ENCODE peak calls at places on chromosomes 1 and 21, in eight cellular contexts. V is right cardiac atrium; W is naive thymus-derived CD4-positive, alpha-beta T cell; H is HepG2; I is osteoblast; G is Caco-2; M is endothelial cell of umbilical vein; T is cardiac muscle cell. B is an unnamed sample.

GRCh38 chr1:95179205-95180001 is 54.6 kb upstream of the RWDD3 start:
- DNase-seq in V (no peak), M (no peak), T (no peak), G (no peak), H (no peak), I (no peak), W (no peak), B (no peak)

GRCh38 chr21:23016617-23017016 is 2018.4 kb downstream of the NCAM2 start:
- DNase-seq in V (no peak), T (no peak), M (peak; percentile 83), W (no peak), I (no peak), G (peak; percentile 17), H (no peak), B (peak; percentile 16)

GRCh38 chr21:41805038-41805437 is 38.2 kb upstream of the RIPK4 start:
- DNase-seq in G (no peak), M (no peak), W (no peak), H (no peak), V (no peak), I (no peak), T (no peak), B (no peak)

GRCh38 chr1:58883037-58883887 is 99.4 kb upstream of the JUN start:
- DNase-seq in M (peak; percentile 99), H (peak; percentile 93), T (peak; percentile 99), W (no peak), G (no peak), V (peak; percentile 87), I (peak; percentile 92), B (no peak)

GRCh38 chr1:235834620-235835019 is 32.1 kb downstream of the LYST start:
- DNase-seq in G (no peak), H (no peak), I (no peak), V (no peak), T (no peak), M (no peak), W (no peak), B (no peak)

GRCh38 chr1:165834881-165835280 is 7.5 kb downstream of the UCK2 start:
- DNase-seq in I (no peak), V (no peak), G (no peak), T (no peak), W (no peak), M (no peak), H (no peak), B (no peak)

GRCh38 chr1:24992124-24992760 is 62.2 kb upstream of the RUNX3 start:
- DNase-seq in W (no peak), I (no peak), T (no peak), V (no peak), G (no peak), M (no peak), H (no peak), B (no peak)

GRCh38 chr1:65418522-65419185 is 1.8 kb upstream of the LEPR start:
- DNase-seq in V (no peak), W (no peak), I (peak; percentile 46), M (no peak), G (no peak), T (no peak), H (no peak), B (no peak)

GRCh38 chr1:9100471-9101043 is 28.3 kb downstream of the GPR157 start:
- DNase-seq in H (peak; percentile 82), V (no peak), I (peak; percentile 55), T (peak; percentile 22), G (no peak), M (no peak), W (no peak), B (no peak)

GRCh38 chr1:39452081-39452480 is 39.4 kb upstream of the BMP8A start:
- DNase-seq in H (no peak), I (no peak), M (no peak), W (no peak), V (no peak), T (no peak), G (no peak), B (no peak)

GRCh38 chr1:25245393-25245792 is 1.9 kb downstream of the RSRP1 start:
- DNase-seq in I (peak; percentile 66), T (no peak), V (no peak), G (no peak), M (no peak), H (no peak), W (no peak), B (no peak)

GRCh38 chr21:45409466-45410150 is 4.6 kb downstream of the COL18A1 start:
- DNase-seq in M (no peak), T (no peak), I (peak; percentile 90), G (no peak), V (peak; percentile 47), W (no peak), H (peak; percentile 80), B (no peak)

GRCh38 chr1:241475688-241476087 is 43.9 kb downstream of the FH start:
- DNase-seq in H (no peak), I (no peak), W (no peak), G (no peak), M (peak; percentile 51), T (no peak), V (no peak), B (no peak)

GRCh38 chr1:178121883-178122282 is 28.0 kb downstream of the RASAL2 start:
- DNase-seq in W (no peak), G (no peak), I (no peak), V (no peak), T (no peak), M (no peak), H (no peak), B (peak; percentile 48)

GRCh38 chr1:228272831-228273571 is 65.2 kb downstream of the OBSCN start:
- DNase-seq in T (no peak), I (no peak), H (no peak), G (no peak), W (no peak), M (no peak), V (no peak), B (no peak)

DNA sequence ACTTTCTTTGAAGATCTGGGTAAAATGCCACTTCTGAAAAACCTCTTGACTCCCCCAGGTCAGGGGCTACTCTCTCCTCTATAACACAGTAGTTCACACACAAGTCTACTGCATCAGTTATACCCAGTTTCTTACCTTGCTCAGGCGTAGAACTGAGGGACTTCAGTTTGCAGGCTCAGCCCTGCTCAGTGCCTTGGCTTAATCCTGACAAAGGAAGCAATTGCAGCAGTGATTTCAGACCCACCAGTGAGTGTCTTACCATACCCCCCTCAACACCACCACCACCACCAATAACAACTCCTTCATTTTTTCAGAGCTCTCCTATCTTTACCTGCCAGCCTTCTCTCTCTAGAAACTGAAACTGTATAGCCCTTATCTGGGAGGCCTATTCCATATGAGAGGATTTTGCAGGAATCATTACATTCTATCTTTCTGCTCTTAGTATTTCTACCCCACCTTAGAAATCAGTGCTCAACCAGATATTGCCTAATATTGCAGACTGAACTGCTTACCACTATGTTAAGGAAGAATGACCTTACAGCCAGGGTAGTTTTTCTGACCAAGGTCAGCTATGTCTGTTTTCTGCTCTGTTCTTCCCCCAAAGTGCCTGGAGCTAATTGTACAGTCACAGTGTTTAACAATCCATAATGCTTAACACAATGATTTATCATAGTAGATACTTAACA is 105.4 kb upstream of the S1PR1 start:
- DNase-seq in H (no peak), W (no peak), M (no peak), G (no peak), T (no peak), I (no peak), V (no peak), B (no peak)
- H3K4me1 ChIP-seq in H (peaks cover 36% of the 10 kb centered on the region), W (peaks cover 29% of the 10 kb centered on the region), M (peaks cover 8% of the 10 kb centered on the region), G (no peaks in the 10 kb centered on the region), T (peaks cover 34% of the 10 kb centered on the region), I (peaks cover 4% of the 10 kb centered on the region), V (peaks cover 4% of the 10 kb centered on the region), B (peaks cover 4% of the 10 kb centered on the region)

GRCh38 chr1:30745834-30746208 is 11.8 kb downstream of the LAPTM5 start:
- DNase-seq in W (no peak), T (no peak), M (no peak), V (no peak), H (no peak), G (no peak), I (peak; percentile 76), B (no peak)
- H3K4me3 ChIP-seq in W (peak overlapping the region; percentile 50), T (no peak overlapping the region), M (no peak overlapping the region), V (no peak overlapping the region), H (no peak overlapping the region), G (no peak overlapping the region), I (no peak overlapping the region), B (no peak overlapping the region)

DNA sequence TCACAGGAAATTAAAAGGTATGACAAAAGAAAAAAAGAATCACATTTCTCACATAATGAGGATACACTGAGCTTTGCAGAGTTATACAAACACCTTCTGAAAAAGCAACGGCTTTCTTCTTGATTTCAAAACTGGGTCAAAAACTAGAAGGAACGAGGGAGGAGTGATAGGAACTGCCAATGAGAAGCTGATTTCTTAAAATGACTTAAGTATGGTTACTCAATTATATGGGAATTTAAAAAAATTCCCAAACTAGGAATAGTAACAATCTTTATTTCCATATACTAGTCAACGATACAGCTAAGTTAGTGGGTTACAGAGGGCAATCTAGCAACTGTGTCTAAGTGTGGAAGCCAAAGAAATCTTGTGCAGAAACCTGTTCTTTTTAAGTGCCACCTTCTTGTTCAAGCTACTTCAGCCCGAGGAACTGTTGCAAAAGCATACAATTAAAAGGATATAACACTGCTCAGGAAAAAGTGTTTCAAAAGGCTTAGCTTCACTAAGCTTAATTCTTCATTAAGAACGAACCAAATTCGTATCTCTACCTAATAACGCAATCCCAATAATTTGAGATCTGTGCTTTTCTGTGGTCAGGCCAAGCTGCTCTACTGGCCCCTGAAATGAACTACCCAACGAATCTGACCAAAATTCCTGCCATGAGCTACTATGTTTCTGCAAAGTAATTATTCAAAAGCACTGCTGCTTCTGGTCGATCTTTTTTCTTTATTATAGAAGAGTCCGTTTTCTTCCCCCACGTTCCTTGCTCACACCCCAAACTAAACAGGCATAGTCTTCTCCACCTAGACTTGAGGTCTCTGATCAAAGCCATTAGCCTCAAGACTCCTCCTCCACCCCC is 1.9 kb downstream of the USP24 start:
- DNase-seq in I (peak; percentile 77), H (no peak), V (no peak), M (no peak), W (peak; percentile 13), T (no peak), G (no peak), B (peak; percentile 32)
- H3K4me1 ChIP-seq in I (peaks cover 39% of the 10 kb centered on the region), H (peaks cover 66% of the 10 kb centered on the region), V (peaks cover 5% of the 10 kb centered on the region), M (peaks cover 17% of the 10 kb centered on the region), W (peaks cover 50% of the 10 kb centered on the region), T (peaks cover 30% of the 10 kb centered on the region), G (peaks cover 26% of the 10 kb centered on the region), B (peaks cover 33% of the 10 kb centered on the region)

GRCh38 chr1:26542781-26543443 is 13.4 kb downstream of the RPS6KA1 start:
- DNase-seq in M (no peak), H (no peak), G (no peak), V (no peak), T (no peak), I (peak; percentile 86), W (no peak), B (no peak)
- H3K4me3 ChIP-seq in M (no peak overlapping the region), H (no peak overlapping the region), G (no peak overlapping the region), V (no peak overlapping the region), T (no peak overlapping the region), I (no peak overlapping the region), W (peak overlapping the region; percentile 33), B (no peak overlapping the region)

GRCh38 chr1:19388980-19389379 is 76.9 kb downstream of the SLC66A1 start:
- DNase-seq in G (no peak), I (no peak), T (no peak), H (no peak), W (no peak), V (no peak), M (no peak), B (no peak)
- H3K4me1 ChIP-seq in G (peaks cover 44% of the 10 kb centered on the region), I (peaks cover 31% of the 10 kb centered on the region), T (no peaks in the 10 kb centered on the region), H (peaks cover 79% of the 10 kb centered on the region), W (peaks cover 46% of the 10 kb centered on the region), V (peaks cover 15% of the 10 kb centered on the region), M (peaks cover 31% of the 10 kb centered on the region), B (no peaks in the 10 kb centered on the region)